ENCODE peak calls at places on chromosomes 11 and 22, in six cellular contexts. W, L, Z, C, T and R are unnamed samples.
A peak's percentile ranks its signal among the peaks of the same experiment; 100 is the strongest.

GRCh38 chr11:693887-694562 is 997 bp downstream of the DEAF1 start:
- DNase-seq in Z (no peak), C (no peak), L (no peak), W (no peak), T (no peak), R (peak; percentile 68)

GRCh38 chr11:7977251-7977917 is 9.8 kb upstream of the EIF3F start:
- DNase-seq in T (no peak), L (peak; percentile 63), C (no peak), Z (no peak), W (peak; percentile 97), R (peak; percentile 88)

GRCh38 chr11:124108158-124108557 is 7.1 kb upstream of the VWA5A start:
- DNase-seq in T (no peak), C (no peak), Z (peak; percentile 38), W (peak; percentile 15), L (peak; percentile 43), R (peak; percentile 49)

GRCh38 chr11:64132388-64132771 is 33.5 kb downstream of the MACROD1 start:
- DNase-seq in L (no peak), T (no peak), Z (no peak), W (no peak), C (no peak), R (no peak)

GRCh38 chr22:44816141-44816540 is 63.8 kb downstream of the ARHGAP8 start:
- DNase-seq in Z (no peak), C (no peak), T (no peak), L (no peak), W (no peak), R (no peak)

GRCh38 chr11:12276831-12277475 is 100.4 kb upstream of the PARVA start:
- DNase-seq in T (no peak), C (no peak), L (no peak), W (no peak), Z (peak; percentile 21), R (no peak)

GRCh38 chr11:36534276-36534675 is 24.2 kb upstream of the TRAF6 start:
- DNase-seq in L (no peak), C (no peak), W (no peak), Z (no peak), T (no peak), R (no peak)

GRCh38 chr11:125929445-125930075 is 16.3 kb upstream of the VSIG10L2 start:
- DNase-seq in C (no peak), W (no peak), Z (no peak), T (no peak), L (no peak), R (no peak)

GRCh38 chr22:47437636-47438035 is 675.2 kb downstream of the TBC1D22A start:
- DNase-seq in C (no peak), L (no peak), Z (no peak), W (no peak), T (no peak), R (no peak)

GRCh38 chr11:5666396-5666780 is 18.5 kb downstream of the TRIM5 start:
- DNase-seq in W (peak; percentile 20), L (no peak), T (no peak), Z (no peak), C (no peak), R (peak; percentile 94)

GRCh38 chr22:50479686-50480085 is 1.7 kb upstream of the ADM2 start:
- DNase-seq in L (no peak), C (no peak), Z (no peak), W (no peak), T (no peak), R (no peak)

GRCh38 chr11:94185387-94186084 is 56.9 kb downstream of the PANX1 start:
- DNase-seq in W (peak; percentile 93), C (no peak), T (no peak), L (no peak), Z (no peak), R (no peak)

GRCh38 chr22:50082961-50083461 is 2.2 kb downstream of the MLC1 start:
- DNase-seq in Z (no peak), C (no peak), W (no peak), T (no peak), L (no peak), R (no peak)

GRCh38 chr11:35087648-35088047 is 51.3 kb upstream of the CD44 start:
- DNase-seq in Z (no peak), W (peak; percentile 53), L (peak; percentile 78), T (no peak), C (no peak), R (no peak)

GRCh38 chr11:36007127-36007824 is 63.4 kb downstream of the LDLRAD3 start:
- DNase-seq in W (no peak), Z (no peak), C (no peak), T (no peak), L (no peak), R (no peak)

GRCh38 chr22:22154068-22154467 is 90.5 kb upstream of the VPREB1 start:
- DNase-seq in C (no peak), Z (no peak), L (no peak), W (no peak), T (no peak), R (peak; percentile 6)

GRCh38 chr11:1923201-1923956 is 3.9 kb downstream of the TNNT3 start:
- DNase-seq in Z (no peak), T (no peak), L (no peak), C (no peak), W (no peak), R (no peak)

DNA sequence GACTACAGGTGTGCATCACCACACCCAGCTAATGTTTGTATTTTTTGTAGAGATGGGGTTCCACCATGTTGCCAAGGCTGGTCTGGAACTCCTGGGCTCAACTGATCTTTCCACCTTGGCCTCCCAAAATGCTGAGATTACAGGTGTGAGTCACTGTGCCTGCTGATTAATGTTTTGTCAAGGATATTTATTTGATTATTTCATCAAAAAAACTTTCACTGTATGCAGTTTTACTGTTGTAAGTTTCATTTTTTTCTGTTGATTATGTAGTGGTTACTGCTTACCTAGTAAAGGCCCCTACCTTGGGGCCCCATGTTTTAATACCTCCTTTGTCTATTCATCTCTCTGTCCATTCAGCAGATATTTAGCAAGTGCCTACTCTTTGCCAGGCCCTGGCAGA is 16.7 kb upstream of the FAM168A start:
- DNase-seq in W (no peak), Z (no peak), L (no peak), T (no peak), C (no peak), R (no peak)
- H4K91ac ChIP-seq in W (no peak overlapping the region), Z (no peak overlapping the region), L (no peak overlapping the region), T (no peak overlapping the region), C (no peak overlapping the region), R (no peak overlapping the region)

GRCh38 chr11:109071712-109072524 is 350.1 kb upstream of the C11orf87 start:
- DNase-seq in T (no peak), C (no peak), Z (no peak), L (no peak), W (peak; percentile 46), R (no peak)
- H4K91ac ChIP-seq in T (no peak overlapping the region), C (no peak overlapping the region), Z (no peak overlapping the region), L (no peak overlapping the region), W (no peak overlapping the region), R (no peak overlapping the region)

GRCh38 chr22:32800158-32800557 is 1.3 kb upstream of the TIMP3 start:
- DNase-seq in C (no peak), L (no peak), W (no peak), T (no peak), Z (no peak), R (peak; percentile 47)
- H4K91ac ChIP-seq in C (no peak overlapping the region), L (no peak overlapping the region), W (no peak overlapping the region), T (no peak overlapping the region), Z (no peak overlapping the region), R (no peak overlapping the region)

GRCh38 chr22:36198482-36198881 is 3.1 kb downstream of the APOL4 start:
- DNase-seq in Z (no peak), L (no peak), W (no peak), C (no peak), T (no peak), R (no peak)
- H4K91ac ChIP-seq in Z (peak overlapping the region; percentile 13), L (peak overlapping the region; percentile 40), W (no peak overlapping the region), C (no peak overlapping the region), T (no peak overlapping the region), R (no peak overlapping the region)

DNA sequence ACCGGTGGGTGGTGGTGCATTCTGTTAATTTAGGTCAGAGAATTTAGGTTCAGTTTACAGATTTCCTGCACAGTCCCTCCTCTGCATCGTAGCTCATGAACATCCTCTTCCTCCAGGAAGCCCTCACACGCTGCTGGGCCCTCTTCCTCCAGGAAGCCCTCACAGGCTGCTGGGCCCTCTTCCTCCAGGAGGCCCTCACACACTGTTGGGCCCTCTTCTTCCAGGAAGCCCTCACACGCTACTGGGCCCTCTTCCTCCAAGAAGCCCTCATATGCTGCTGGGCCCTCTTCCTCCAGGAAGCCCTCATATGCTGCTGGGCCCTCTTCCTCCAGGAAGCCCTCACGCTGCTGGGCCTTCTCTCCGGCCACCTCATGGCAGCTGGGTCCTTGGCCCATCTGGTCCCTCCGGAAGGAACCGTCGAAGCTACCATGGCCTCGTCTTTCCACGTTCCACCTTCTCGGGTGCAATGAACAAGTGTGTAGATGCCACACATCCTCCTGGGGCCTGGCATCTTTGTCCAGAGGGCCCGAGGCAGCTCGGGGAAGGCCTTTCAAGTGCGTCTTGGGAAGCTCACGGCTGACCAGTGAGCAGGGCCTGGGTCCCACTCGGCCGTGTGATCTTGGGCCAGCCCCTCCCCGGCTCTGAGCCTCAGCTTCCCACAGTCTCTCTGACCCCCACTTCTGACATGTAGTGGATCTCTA is 58.9 kb upstream of the PPARA start:
- DNase-seq in Z (no peak), C (no peak), L (no peak), T (no peak), W (no peak), R (no peak)
- H4K91ac ChIP-seq in Z (no peak overlapping the region), C (no peak overlapping the region), L (no peak overlapping the region), T (no peak overlapping the region), W (no peak overlapping the region), R (no peak overlapping the region)

GRCh38 chr22:37276771-37277170 is 5.5 kb upstream of the CYTH4 start:
- DNase-seq in L (no peak), T (no peak), C (no peak), W (peak; percentile 15), Z (no peak), R (no peak)
- H4K91ac ChIP-seq in L (no peak overlapping the region), T (no peak overlapping the region), C (no peak overlapping the region), W (no peak overlapping the region), Z (no peak overlapping the region), R (no peak overlapping the region)

GRCh38 chr11:95242990-95243590 is 12.1 kb upstream of the SESN3 start:
- DNase-seq in L (no peak), W (no peak), C (no peak), T (no peak), Z (no peak), R (no peak)
- H4K91ac ChIP-seq in L (no peak overlapping the region), W (no peak overlapping the region), C (no peak overlapping the region), T (no peak overlapping the region), Z (no peak overlapping the region), R (no peak overlapping the region)